ENCODE peak calls at places on chromosomes 1 and 21, in five cellular contexts. W, P, G, F and A are unnamed samples.

GRCh38 chr1:116870322-116870721 is 39.4 kb upstream of the PTGFRN start:
- DNase-seq in W (no peak), G (no peak), P (no peak), F (no peak), A (no peak)

GRCh38 chr1:84510165-84510564 is 3.8 kb upstream of the GNG5 start:
- DNase-seq in G (no peak), P (no peak), F (no peak), W (no peak), A (no peak)

GRCh38 chr1:202106340-202107284 is 16.1 kb upstream of the GPR37L1 start:
- DNase-seq in W (peak; percentile 93), G (peak; percentile 65), P (no peak), F (no peak), A (no peak)

GRCh38 chr1:6519935-6520621 is 28.6 kb upstream of the PLEKHG5 start:
- DNase-seq in F (no peak), P (peak; percentile 82), G (no peak), W (no peak), A (peak; percentile 19)

GRCh38 chr1:53327183-53327941 is 508 bp downstream of the LRP8 start:
- DNase-seq in F (peak; percentile 15), W (peak; percentile 60), G (no peak), P (peak; percentile 78), A (no peak)

GRCh38 chr1:204094262-204095247 is 21.6 kb downstream of the SOX13 start:
- DNase-seq in G (no peak), W (no peak), P (no peak), F (peak; percentile 24), A (no peak)

GRCh38 chr1:66335859-66336640 is 197.9 kb upstream of the SGIP1 start:
- DNase-seq in G (no peak), P (no peak), W (no peak), F (no peak), A (no peak)

GRCh38 chr1:150810958-150811676 is 3.1 kb upstream of the CTSK start:
- DNase-seq in F (no peak), W (no peak), G (no peak), P (no peak), A (no peak)

GRCh38 chr1:55703726-55704363 is 488.7 kb upstream of the USP24 start:
- DNase-seq in G (no peak), W (no peak), P (no peak), F (no peak), A (no peak)

GRCh38 chr1:153697873-153698647 is 19.6 kb downstream of the NPR1 start:
- DNase-seq in G (no peak), P (peak; percentile 49), F (no peak), W (peak; percentile 55), A (no peak)

GRCh38 chr1:76862447-76862846 is 4.8 kb upstream of the ST6GALNAC5 start:
- DNase-seq in F (no peak), W (no peak), G (no peak), P (no peak), A (no peak)

GRCh38 chr1:183416850-183417690 is 1.1 kb downstream of the NMNAT2 start:
- DNase-seq in W (peak; percentile 19), G (no peak), P (peak; percentile 83), F (no peak), A (no peak)

GRCh38 chr1:57018119-57018518 is 52.3 kb upstream of the C8B start:
- DNase-seq in P (no peak), G (no peak), F (no peak), W (no peak), A (no peak)

GRCh38 chr1:63821650-63822049 is 47.8 kb downstream of the ROR1 start:
- DNase-seq in F (no peak), G (no peak), P (no peak), W (no peak), A (no peak)

GRCh38 chr1:248597589-248597988 is at the start of gene OR2T10:
- DNase-seq in P (no peak), F (no peak), G (no peak), W (no peak), A (no peak)

GRCh38 chr1:173112129-173112528 is 61.4 kb upstream of the TNFSF18 start:
- DNase-seq in G (no peak), F (no peak), W (no peak), P (no peak), A (no peak)

GRCh38 chr1:29677028-29678024 is 441.0 kb downstream of the PTPRU start:
- DNase-seq in F (no peak), W (no peak), G (no peak), P (no peak), A (no peak)

GRCh38 chr1:23395162-23395724 is 25.6 kb upstream of the ZNF436 start:
- DNase-seq in P (no peak), F (no peak), W (no peak), G (no peak), A (no peak)

GRCh38 chr1:188423088-188423487 is 1594.3 kb downstream of the PLA2G4A start:
- DNase-seq in F (no peak), P (no peak), W (no peak), G (no peak), A (no peak)

GRCh38 chr1:37630426-37631038 is 4.2 kb downstream of the RSPO1 start:
- DNase-seq in G (no peak), F (no peak), P (no peak), W (no peak), A (no peak)

GRCh38 chr1:207402744-207403143 is 51.4 kb upstream of the CR2 start:
- DNase-seq in F (no peak), P (no peak), W (no peak), G (no peak), A (no peak)

GRCh38 chr1:218409946-218410510 is 64.9 kb downstream of the TGFB2 start:
- DNase-seq in P (no peak), W (no peak), G (no peak), F (no peak), A (no peak)

GRCh38 chr1:51564124-51564523 is 45.1 kb upstream of the EPS15 start:
- DNase-seq in P (no peak), G (no peak), F (no peak), W (no peak), A (no peak)

GRCh38 chr1:20356850-20357459 is 66.3 kb downstream of the VWA5B1 start:
- DNase-seq in G (no peak), P (no peak), F (no peak), W (no peak), A (no peak)

GRCh38 chr1:235657269-235657668 is 7.7 kb upstream of the GNG4 start:
- DNase-seq in F (peak; percentile 30), G (no peak), P (no peak), W (no peak), A (no peak)

GRCh38 chr1:156705321-156705917 is at the start of gene CRABP2:
- DNase-seq in G (no peak), F (no peak), P (peak; percentile 73), W (peak; percentile 63), A (peak; percentile 82)

GRCh38 chr1:165117482-165117881 is 239.0 kb downstream of the LMX1A start:
- DNase-seq in G (no peak), F (no peak), W (no peak), P (no peak), A (no peak)

GRCh38 chr1:178486100-178487069 is 10.4 kb downstream of the CLEC20A start:
- DNase-seq in W (no peak), G (no peak), F (no peak), P (no peak), A (no peak)

GRCh38 chr21:30014883-30015282 is 75.1 kb upstream of the GRIK1 start:
- DNase-seq in G (no peak), F (no peak), W (no peak), P (no peak), A (no peak)
- TF ChIP-seq JUND in G (no peak), F (no peak), W (no peak), P (no peak), A (no peak)

GRCh38 chr1:185434721-185435120 is 117.7 kb upstream of the IVNS1ABP start:
- DNase-seq in P (no peak), W (no peak), F (no peak), G (no peak), A (no peak)
- TF ChIP-seq JUND in P (no peak), W (no peak), F (no peak), G (no peak), A (no peak)

GRCh38 chr1:33237579-33237978 is 18.7 kb upstream of the ZNF362 start:
- DNase-seq in P (no peak), W (peak; percentile 47), G (no peak), F (no peak), A (no peak)
- TF ChIP-seq JUND in P (no peak), W (no peak), G (no peak), F (no peak), A (no peak)

GRCh38 chr1:26031903-26032220 is 10.3 kb downstream of the EXTL1 start:
- DNase-seq in F (no peak), G (no peak), P (no peak), W (no peak), A (no peak)
- TF ChIP-seq JUND in F (no peak), G (no peak), P (no peak), W (no peak), A (no peak)

DNA sequence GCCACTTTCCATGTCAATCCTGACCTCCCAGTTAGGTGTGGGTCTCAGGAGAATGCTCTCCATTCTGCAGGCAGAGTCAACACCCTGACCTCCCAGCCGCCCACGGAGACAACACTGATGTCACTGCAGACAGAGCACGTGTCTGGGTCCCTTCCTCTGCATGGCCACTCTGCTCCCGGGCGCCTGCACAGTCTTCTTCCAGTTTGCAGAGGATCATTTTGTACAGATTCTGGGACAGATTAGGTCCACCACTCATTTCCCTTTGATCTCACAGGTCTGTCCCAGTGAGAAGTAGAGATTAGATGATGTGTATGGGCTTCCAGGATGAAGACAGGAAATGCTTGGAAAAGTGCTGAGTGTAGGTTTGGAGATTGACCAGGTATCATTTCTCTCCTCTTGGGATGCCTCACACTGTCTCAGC is 8.1 kb downstream of the MYBPHL start:
- DNase-seq in W (peak; percentile 75), P (peak; percentile 51), F (peak; percentile 79), G (no peak), A (no peak)
- TF ChIP-seq JUND in W (peak; percentile 77), P (no peak), F (no peak), G (no peak), A (no peak)